ENCODE peak calls at places on chromosomes 5 and 9, in eight cellular contexts. K is Kasumi-1, Q is left ventricle myocardium superior, Z is GM12865, A is cortex of kidney, T is renal cortical epithelial cell, D is WERI-Rb-1, B is ACHN. M is an unnamed sample.

GRCh38 chr5:14199902-14200301 is 56.8 kb downstream of the TRIO start:
- DNase-seq in T (no peak), D (no peak), A (no peak), K (no peak), Z (no peak), B (no peak), Q (peak; percentile 53), M (no peak)

GRCh38 chr5:141095263-141095641 is 837 bp downstream of the PCDHB2 start:
- DNase-seq in K (no peak), B (no peak), D (no peak), A (no peak), Z (no peak), Q (no peak), T (no peak), M (no peak)

GRCh38 chr5:1896602-1897376 is 14.1 kb upstream of the IRX4 start:
- DNase-seq in B (no peak), K (no peak), D (no peak), Z (no peak), A (no peak), T (no peak), Q (peak; percentile 15), M (no peak)

GRCh38 chr5:36403601-36404311 is 102.1 kb upstream of the RANBP3L start:
- DNase-seq in A (no peak), B (no peak), T (peak; percentile 23), Z (no peak), K (peak; percentile 84), D (no peak), Q (peak; percentile 39), M (no peak)

GRCh38 chr5:150339165-150339564 is 18.3 kb upstream of the TCOF1 start:
- DNase-seq in T (no peak), B (no peak), K (no peak), A (no peak), Q (no peak), D (no peak), Z (no peak), M (no peak)

GRCh38 chr5:81105261-81105877 is 127.8 kb upstream of the CKMT2 start:
- DNase-seq in Q (no peak), A (no peak), Z (no peak), D (no peak), K (no peak), T (no peak), B (no peak), M (no peak)

GRCh38 chr9:109382182-109382581 is 61.3 kb upstream of the EPB41L4B start:
- DNase-seq in A (no peak), T (no peak), Z (no peak), B (no peak), Q (no peak), D (no peak), K (no peak), M (no peak)

GRCh38 chr9:35863583-35863982 is 6.6 kb downstream of the OR13J1 start:
- DNase-seq in T (no peak), K (no peak), B (no peak), Q (no peak), A (no peak), Z (no peak), D (no peak), M (peak; percentile 21)

GRCh38 chr5:40932766-40933165 is 23.5 kb downstream of the C7 start:
- DNase-seq in A (no peak), K (no peak), T (no peak), B (no peak), Z (no peak), Q (no peak), D (no peak), M (no peak)

GRCh38 chr5:135488727-135489465 is 36.7 kb upstream of the TIFAB start:
- DNase-seq in A (no peak), T (peak; percentile 9), Z (no peak), D (peak; percentile 97), B (peak; percentile 31), K (no peak), Q (no peak), M (peak; percentile 95)

GRCh38 chr5:141039517-141039916 is 11.7 kb upstream of the PCDHB1 start:
- DNase-seq in Z (no peak), K (no peak), B (no peak), Q (no peak), T (no peak), D (no peak), A (no peak), M (peak; percentile 62)

GRCh38 chr9:17291766-17292165 is 156.9 kb downstream of the CNTLN start:
- DNase-seq in T (peak; percentile 47), Z (no peak), A (no peak), D (no peak), Q (no peak), B (no peak), K (no peak), M (no peak)

GRCh38 chr5:177474094-177474493 is 660 bp upstream of the DBN1 start:
- DNase-seq in Q (no peak), Z (no peak), T (no peak), A (no peak), B (no peak), D (no peak), K (no peak), M (no peak)

GRCh38 chr9:129500166-129500862 is 120.6 kb downstream of the C9orf50 start:
- DNase-seq in D (peak; percentile 63), B (no peak), Z (no peak), Q (peak; percentile 48), T (no peak), K (no peak), A (no peak), M (peak; percentile 68)

GRCh38 chr5:98187945-98188344 is 585.5 kb upstream of the RGMB start:
- DNase-seq in Q (no peak), Z (no peak), D (no peak), K (no peak), T (no peak), A (no peak), B (no peak), M (no peak)

GRCh38 chr9:133726401-133727276 is 11.5 kb downstream of the SARDH start:
- DNase-seq in T (peak; percentile 18), B (peak; percentile 42), K (peak; percentile 35), A (no peak), D (peak; percentile 79), Q (peak; percentile 77), Z (peak; percentile 39), M (peak; percentile 74)

GRCh38 chr9:8384126-8384525 is 584.5 kb upstream of the DMAC1 start:
- DNase-seq in B (no peak), T (peak; percentile 49), Z (no peak), Q (no peak), A (no peak), D (no peak), K (no peak), M (no peak)

GRCh38 chr9:104374711-104375110 is 129.4 kb upstream of the OR13F1 start:
- DNase-seq in B (no peak), Z (no peak), T (no peak), D (peak; percentile 42), K (no peak), A (no peak), Q (peak; percentile 46), M (peak; percentile 2)

GRCh38 chr9:15276328-15276969 is 30.6 kb downstream of the TTC39B start:
- DNase-seq in Q (no peak), A (no peak), D (no peak), B (no peak), T (peak; percentile 16), Z (no peak), K (no peak), M (no peak)

GRCh38 chr9:87622936-87623335 is 103.0 kb upstream of the CTSL start:
- DNase-seq in T (no peak), Z (no peak), K (no peak), Q (no peak), B (no peak), A (no peak), D (no peak), M (no peak)

GRCh38 chr9:83270116-83270515 is 207.2 kb upstream of the RASEF start:
- DNase-seq in D (no peak), A (no peak), T (no peak), B (no peak), Z (no peak), Q (no peak), K (no peak), M (no peak)

GRCh38 chr5:136075339-136075885 is 46.6 kb downstream of the TGFBI start:
- DNase-seq in K (no peak), Z (no peak), B (no peak), D (no peak), T (no peak), Q (no peak), A (no peak), M (no peak)

GRCh38 chr5:143245929-143246561 is 157.4 kb downstream of the NR3C1 start:
- DNase-seq in K (no peak), A (no peak), B (peak; percentile 85), Z (no peak), Q (no peak), T (peak; percentile 96), D (no peak), M (peak; percentile 21)

GRCh38 chr9:98254236-98255063 is 999 bp downstream of the TBC1D2 start:
- DNase-seq in T (no peak), K (no peak), Z (no peak), D (no peak), Q (no peak), B (peak; percentile 36), A (no peak), M (no peak)

GRCh38 chr9:79763861-79764260 is 192.1 kb downstream of the TLE4 start:
- DNase-seq in Q (peak; percentile 45), T (no peak), A (no peak), B (no peak), K (no peak), D (no peak), Z (no peak), M (no peak)

GRCh38 chr9:103167530-103167929 is 172.4 kb downstream of the CYLC2 start:
- DNase-seq in D (no peak), A (no peak), K (no peak), Q (no peak), B (no peak), T (no peak), Z (no peak), M (no peak)

GRCh38 chr9:84846501-84847323 is 177.2 kb downstream of the NTRK2 start:
- DNase-seq in A (no peak), B (peak; percentile 8), T (peak; percentile 80), Z (no peak), K (no peak), Q (no peak), D (no peak), M (no peak)

GRCh38 chr5:15510816-15511215 is 10.8 kb downstream of the FBXL7 start:
- DNase-seq in D (no peak), A (no peak), K (no peak), Z (no peak), B (peak; percentile 2), Q (no peak), T (no peak), M (no peak)

GRCh38 chr9:37574241-37574721 is 1.9 kb downstream of the FBXO10 start:
- DNase-seq in Q (no peak), B (no peak), A (no peak), T (no peak), D (peak; percentile 65), K (no peak), Z (no peak), M (no peak)

GRCh38 chr9:108151161-108151586 is 661.6 kb upstream of the KLF4 start:
- DNase-seq in K (no peak), Q (peak; percentile 44), Z (no peak), A (no peak), T (no peak), B (no peak), D (no peak), M (no peak)

GRCh38 chr5:133398646-133399081 is 213.7 kb downstream of the FSTL4 start:
- DNase-seq in Z (peak; percentile 56), B (no peak), A (no peak), T (no peak), D (no peak), K (no peak), Q (no peak), M (no peak)

GRCh38 chr5:172929371-172929838 is 29.8 kb upstream of the RPL26L1 start:
- DNase-seq in Q (no peak), Z (no peak), K (no peak), D (no peak), A (no peak), B (no peak), T (peak; percentile 72), M (no peak)

GRCh38 chr5:140253985-140254384 is 48.9 kb downstream of the PFDN1 start:
- DNase-seq in K (no peak), A (no peak), T (no peak), Q (no peak), Z (no peak), D (no peak), B (no peak), M (no peak)

GRCh38 chr5:45335346-45335745 is 360.8 kb downstream of the HCN1 start:
- DNase-seq in B (no peak), Z (no peak), A (no peak), D (no peak), K (no peak), T (no peak), Q (no peak), M (no peak)